ENCODE peak calls at places on chromosomes 6 and 20, in five cellular contexts. B is tibial artery, J is adipocyte, X is T-helper 9 cell, W is epithelial cell of prostate. M is an unnamed sample.

GRCh38 chr6:13787146-13787545 is 27.2 kb downstream of the MCUR1 start:
- DNase-seq in B (no peak), J (peak), X (no peak), W (no peak), M (no peak)

GRCh38 chr6:118152524-118152923 is 245.5 kb downstream of the SLC35F1 start:
- DNase-seq in B (no peak), J (no peak), X (no peak), W (no peak), M (peak)

GRCh38 chr6:114419175-114419574 is 76.4 kb upstream of the HS3ST5 start:
- DNase-seq in B (no peak), J (peak), X (no peak), W (no peak), M (peak)

GRCh38 chr6:128918886-128919285 is 35.9 kb downstream of the LAMA2 start:
- DNase-seq in B (no peak), J (no peak), X (no peak), W (no peak), M (no peak)

GRCh38 chr6:72976389-72976900 is 248.9 kb downstream of the KHDC1L start:
- DNase-seq in B (no peak), J (no peak), X (no peak), W (no peak), M (no peak)

GRCh38 chr6:21514288-21514687 is 79.3 kb upstream of the SOX4 start:
- DNase-seq in B (no peak), J (no peak), X (no peak), W (no peak), M (no peak)

GRCh38 chr20:4717816-4718215 is 3.9 kb upstream of the PRND start:
- DNase-seq in B (peak), J (no peak), X (no peak), W (no peak), M (no peak)

GRCh38 chr20:63357921-63358905 is 2.9 kb downstream of the CHRNA4 start:
- DNase-seq in B (no peak), J (no peak), X (no peak), W (no peak), M (no peak)

GRCh38 chr6:44486002-44486421 is 98.5 kb downstream of the CDC5L start:
- DNase-seq in B (no peak), J (no peak), X (no peak), W (no peak), M (no peak)

GRCh38 chr6:152635949-152636674 is 1.1 kb downstream of the SYNE1 start:
- DNase-seq in B (no peak), J (peak), X (no peak), W (no peak), M (no peak)

GRCh38 chr20:57651977-57652864 is 32.0 kb upstream of the ZBP1 start:
- DNase-seq in B (no peak), J (no peak), X (no peak), W (no peak), M (no peak)

GRCh38 chr6:147161974-147162495 is 42.2 kb upstream of the STXBP5 start:
- DNase-seq in B (no peak), J (peak), X (no peak), W (peak), M (peak)

GRCh38 chr6:23329091-23329490 is 759.7 kb downstream of the HDGFL1 start:
- DNase-seq in B (no peak), J (no peak), X (no peak), W (no peak), M (no peak)